ENCODE peak calls at places on chromosomes 6 and 20, in five cellular contexts. One of them, this sample, is unnamed.

GRCh38 chr6:89934685-89935366 is 40.6 kb downstream of the GJA10 start:
- DNase-seq in upper lobe of left lung: no peak
- DNase-seq in NB4: no peak
- DNase-seq in stomach: no peak
- DNase-seq in uterus: no peak
- DNase-seq in this sample: no peak

GRCh38 chr6:167685654-167686053 is 141.1 kb upstream of the AFDN start:
- DNase-seq in upper lobe of left lung: no peak
- DNase-seq in NB4: no peak
- DNase-seq in stomach: no peak
- DNase-seq in uterus: no peak
- DNase-seq in this sample: no peak

GRCh38 chr20:44886828-44887227 is 1.3 kb downstream of the YWHAB start:
- DNase-seq in upper lobe of left lung: no peak
- DNase-seq in NB4: no peak
- DNase-seq in stomach: no peak
- DNase-seq in uterus: no peak
- DNase-seq in this sample: no peak

GRCh38 chr20:21505810-21506530 is 7.9 kb downstream of the NKX2-2 start:
- DNase-seq in upper lobe of left lung: peak; percentile 94
- DNase-seq in NB4: peak; percentile 35
- DNase-seq in stomach: peak; percentile 53
- DNase-seq in uterus: no peak
- DNase-seq in this sample: no peak

GRCh38 chr6:100464910-100465700 is at the start of gene SIM1:
- DNase-seq in upper lobe of left lung: peak; percentile 86
- DNase-seq in NB4: peak; percentile 77
- DNase-seq in stomach: no peak
- DNase-seq in uterus: no peak
- DNase-seq in this sample: no peak

GRCh38 chr20:37991506-37992302 is 41.6 kb downstream of the TTI1 start:
- DNase-seq in upper lobe of left lung: no peak
- DNase-seq in NB4: peak; percentile 9
- DNase-seq in stomach: no peak
- DNase-seq in uterus: no peak
- DNase-seq in this sample: no peak

GRCh38 chr6:83758533-83758932 is 49.6 kb upstream of the SNAP91 start:
- DNase-seq in upper lobe of left lung: no peak
- DNase-seq in NB4: no peak
- DNase-seq in stomach: no peak
- DNase-seq in uterus: no peak
- DNase-seq in this sample: no peak

GRCh38 chr20:53677447-53678314 is 84.0 kb upstream of the ZNF217 start:
- DNase-seq in upper lobe of left lung: peak; percentile 62
- DNase-seq in NB4: peak; percentile 97
- DNase-seq in stomach: peak; percentile 47
- DNase-seq in uterus: peak; percentile 22
- DNase-seq in this sample: no peak

GRCh38 chr20:40668449-40669228 is 20.4 kb downstream of the MAFB start:
- DNase-seq in upper lobe of left lung: no peak
- DNase-seq in NB4: no peak
- DNase-seq in stomach: no peak
- DNase-seq in uterus: no peak
- DNase-seq in this sample: no peak

GRCh38 chr6:166611631-166612030 is 15.4 kb downstream of the RPS6KA2 start:
- DNase-seq in upper lobe of left lung: no peak
- DNase-seq in NB4: no peak
- DNase-seq in stomach: no peak
- DNase-seq in uterus: no peak
- DNase-seq in this sample: no peak

GRCh38 chr20:45372646-45373352 is 5.3 kb downstream of the TP53TG5 start:
- DNase-seq in upper lobe of left lung: peak; percentile 82
- DNase-seq in NB4: no peak
- DNase-seq in stomach: no peak
- DNase-seq in uterus: peak; percentile 50
- DNase-seq in this sample: no peak

GRCh38 chr20:19867940-19868371 is 109.9 kb downstream of the RIN2 start:
- DNase-seq in upper lobe of left lung: peak; percentile 32
- DNase-seq in NB4: peak; percentile 93
- DNase-seq in stomach: no peak
- DNase-seq in uterus: no peak
- DNase-seq in this sample: no peak

GRCh38 chr20:58054082-58054481 is 174.4 kb downstream of the ANKRD60 start:
- DNase-seq in upper lobe of left lung: no peak
- DNase-seq in NB4: no peak
- DNase-seq in stomach: no peak
- DNase-seq in uterus: no peak
- DNase-seq in this sample: no peak

GRCh38 chr6:12279322-12280098 is 10.7 kb upstream of the EDN1 start:
- DNase-seq in upper lobe of left lung: no peak
- DNase-seq in NB4: no peak
- DNase-seq in stomach: no peak
- DNase-seq in uterus: no peak
- DNase-seq in this sample: no peak

GRCh38 chr20:4160761-4161305 is 145.5 kb upstream of the RNF24 start:
- DNase-seq in upper lobe of left lung: peak; percentile 80
- DNase-seq in NB4: no peak
- DNase-seq in stomach: no peak
- DNase-seq in uterus: no peak
- DNase-seq in this sample: no peak

GRCh38 chr6:32837651-32838113 is 857 bp downstream of the TAP2 start:
- DNase-seq in upper lobe of left lung: peak; percentile 66
- DNase-seq in NB4: peak; percentile 30
- DNase-seq in stomach: no peak
- DNase-seq in uterus: no peak
- DNase-seq in this sample: peak; percentile 23

GRCh38 chr20:6295477-6296256 is 172.8 kb upstream of the FERMT1 start:
- DNase-seq in upper lobe of left lung: no peak
- DNase-seq in NB4: no peak
- DNase-seq in stomach: no peak
- DNase-seq in uterus: no peak
- DNase-seq in this sample: no peak

GRCh38 chr6:13765570-13765969 is 48.8 kb downstream of the MCUR1 start:
- DNase-seq in upper lobe of left lung: no peak
- DNase-seq in NB4: peak; percentile 20
- DNase-seq in stomach: no peak
- DNase-seq in uterus: no peak
- DNase-seq in this sample: no peak

GRCh38 chr6:145813285-145814034 is 1.1 kb downstream of the FBXO30 start:
- DNase-seq in upper lobe of left lung: no peak
- DNase-seq in NB4: peak; percentile 71
- DNase-seq in stomach: no peak
- DNase-seq in uterus: no peak
- DNase-seq in this sample: no peak

GRCh38 chr20:25057234-25058050 is 497 bp downstream of the ACSS1 start:
- DNase-seq in upper lobe of left lung: peak; percentile 94
- DNase-seq in NB4: peak; percentile 79
- DNase-seq in stomach: peak; percentile 86
- DNase-seq in uterus: peak; percentile 68
- DNase-seq in this sample: no peak

GRCh38 chr6:45369870-45370269 is 7.9 kb downstream of the SUPT3H start:
- DNase-seq in upper lobe of left lung: no peak
- DNase-seq in NB4: peak; percentile 9
- DNase-seq in stomach: no peak
- DNase-seq in uterus: no peak
- DNase-seq in this sample: no peak

GRCh38 chr20:64058536-64058935 is 4.5 kb upstream of the TCEA2 start:
- DNase-seq in upper lobe of left lung: no peak
- DNase-seq in NB4: no peak
- DNase-seq in stomach: peak; percentile 48
- DNase-seq in uterus: no peak
- DNase-seq in this sample: no peak

GRCh38 chr6:3471711-3472110 is 14.9 kb upstream of the SLC22A23 start:
- DNase-seq in upper lobe of left lung: no peak
- DNase-seq in NB4: no peak
- DNase-seq in stomach: peak; percentile 39
- DNase-seq in uterus: no peak
- DNase-seq in this sample: no peak

GRCh38 chr6:111805511-111806181 is 67.6 kb downstream of the FYN start:
- DNase-seq in upper lobe of left lung: no peak
- DNase-seq in NB4: peak; percentile 62
- DNase-seq in stomach: no peak
- DNase-seq in uterus: no peak
- DNase-seq in this sample: no peak

GRCh38 chr6:136607932-136608772 is 57.9 kb upstream of the MAP7 start:
- DNase-seq in upper lobe of left lung: no peak
- DNase-seq in NB4: peak; percentile 75
- DNase-seq in stomach: peak; percentile 83
- DNase-seq in uterus: peak; percentile 33
- DNase-seq in this sample: no peak

GRCh38 chr20:64256282-64256947 is 867 bp downstream of the PCMTD2 start:
- DNase-seq in upper lobe of left lung: no peak
- DNase-seq in NB4: no peak
- DNase-seq in stomach: no peak
- DNase-seq in uterus: no peak
- DNase-seq in this sample: no peak

GRCh38 chr6:53065266-53066058 is at the start of gene FBXO9:
- DNase-seq in upper lobe of left lung: peak; percentile 95
- DNase-seq in NB4: peak; percentile 78
- DNase-seq in stomach: peak; percentile 51
- DNase-seq in uterus: peak; percentile 75
- DNase-seq in this sample: peak; percentile 75
- TF ChIP-seq POLR2A in upper lobe of left lung: peak; percentile 77
- TF ChIP-seq POLR2A in NB4: peak; percentile 73
- TF ChIP-seq POLR2A in stomach: no peak
- TF ChIP-seq POLR2A in uterus: peak; percentile 60
- TF ChIP-seq POLR2A in this sample: peak; percentile 88

GRCh38 chr6:151241853-151242252 is 2.1 kb downstream of the AKAP12 start:
- DNase-seq in upper lobe of left lung: no peak
- DNase-seq in NB4: no peak
- DNase-seq in stomach: no peak
- DNase-seq in uterus: no peak
- DNase-seq in this sample: no peak

GRCh38 chr6:151239603-151240035 is at the start of gene AKAP12:
- DNase-seq in upper lobe of left lung: peak; percentile 60
- DNase-seq in NB4: no peak
- DNase-seq in stomach: no peak
- DNase-seq in uterus: peak; percentile 68
- DNase-seq in this sample: no peak

GRCh38 chr6:151240861-151241642 is 1.3 kb downstream of the AKAP12 start:
- DNase-seq in upper lobe of left lung: peak; percentile 87
- DNase-seq in NB4: no peak
- DNase-seq in stomach: peak; percentile 36
- DNase-seq in uterus: peak; percentile 65
- DNase-seq in this sample: peak; percentile 44

GRCh38 chr6:151242420-151242841 is 2.7 kb downstream of the AKAP12 start:
- DNase-seq in upper lobe of left lung: no peak
- DNase-seq in NB4: no peak
- DNase-seq in stomach: no peak
- DNase-seq in uterus: no peak
- DNase-seq in this sample: no peak

GRCh38 chr6:151240036-151240685 is 394 bp downstream of the AKAP12 start:
- DNase-seq in upper lobe of left lung: peak; percentile 90
- DNase-seq in NB4: no peak
- DNase-seq in stomach: peak; percentile 36
- DNase-seq in uterus: peak; percentile 85
- DNase-seq in this sample: peak; percentile 43
- TF ChIP-seq POLR2A in upper lobe of left lung: peak; percentile 48
- TF ChIP-seq POLR2A in NB4: no peak
- TF ChIP-seq POLR2A in stomach: no peak
- TF ChIP-seq POLR2A in uterus: peak; percentile 75
- TF ChIP-seq POLR2A in this sample: peak; percentile 39

GRCh38 chr6:44261581-44261980 is 3.8 kb downstream of the NFKBIE start:
- DNase-seq in upper lobe of left lung: peak; percentile 53
- DNase-seq in NB4: no peak
- DNase-seq in stomach: no peak
- DNase-seq in uterus: no peak
- DNase-seq in this sample: no peak

GRCh38 chr6:44262467-44263356 is 2.6 kb downstream of the NFKBIE start:
- DNase-seq in upper lobe of left lung: no peak
- DNase-seq in NB4: no peak
- DNase-seq in stomach: no peak
- DNase-seq in uterus: no peak
- DNase-seq in this sample: no peak

GRCh38 chr6:44264154-44265002 is 973 bp downstream of the NFKBIE start:
- DNase-seq in upper lobe of left lung: peak; percentile 26
- DNase-seq in NB4: peak; percentile 95
- DNase-seq in stomach: peak; percentile 56
- DNase-seq in uterus: no peak
- DNase-seq in this sample: no peak

GRCh38 chr6:44265003-44265842 is at the start of gene NFKBIE:
- DNase-seq in upper lobe of left lung: peak; percentile 99
- DNase-seq in NB4: peak; percentile 90
- DNase-seq in stomach: peak; percentile 97
- DNase-seq in uterus: peak; percentile 96
- DNase-seq in this sample: peak; percentile 100

DNA sequence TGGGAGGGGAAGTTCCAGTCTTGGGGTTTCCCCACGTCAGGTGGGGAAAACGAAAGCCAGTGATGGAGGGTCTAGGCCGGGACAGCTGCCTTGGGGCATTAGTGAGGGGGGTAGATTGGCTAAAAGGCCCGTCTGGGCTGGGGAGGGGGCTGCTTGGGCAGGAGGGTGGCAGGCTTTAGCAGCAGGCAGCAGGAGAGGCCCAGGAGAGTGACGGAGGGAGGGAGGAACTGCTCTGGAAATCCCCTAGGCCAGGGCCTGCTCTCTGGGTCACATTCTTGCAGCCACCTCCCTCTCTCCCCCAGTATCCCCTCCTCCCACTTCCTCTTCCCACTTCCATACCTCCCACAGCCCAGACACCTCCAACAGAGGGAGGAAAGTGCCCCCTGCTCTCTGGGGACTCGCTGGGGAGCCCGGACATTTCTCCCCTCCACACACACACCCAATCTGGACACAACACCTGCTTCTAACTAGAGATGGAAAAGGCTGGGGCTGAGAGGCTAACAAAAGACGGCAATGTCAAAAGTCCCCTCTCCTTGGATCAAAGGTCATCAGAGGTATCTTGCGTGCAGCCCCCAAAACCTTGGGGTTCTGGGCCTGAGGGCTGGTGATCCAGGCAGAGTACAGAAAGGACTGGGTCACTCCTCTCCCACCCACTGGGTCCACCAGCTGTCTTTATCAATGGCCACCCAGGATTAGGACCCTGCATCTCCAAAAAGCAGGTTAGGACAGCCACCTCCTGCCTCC is 1.8 kb downstream of the NFKBIE start:
- DNase-seq in upper lobe of left lung: peak; percentile 21
- DNase-seq in NB4: peak; percentile 80
- DNase-seq in stomach: no peak
- DNase-seq in uterus: no peak
- DNase-seq in this sample: no peak
- TF ChIP-seq POLR2A in upper lobe of left lung: peak; percentile 12
- TF ChIP-seq POLR2A in NB4: no peak
- TF ChIP-seq POLR2A in stomach: no peak
- TF ChIP-seq POLR2A in uterus: no peak
- TF ChIP-seq POLR2A in this sample: no peak

GRCh38 chr6:144063744-144064401 is 31.5 kb downstream of the SF3B5 start:
- DNase-seq in upper lobe of left lung: peak; percentile 98
- DNase-seq in NB4: peak; percentile 95
- DNase-seq in stomach: peak; percentile 93
- DNase-seq in uterus: peak; percentile 54
- DNase-seq in this sample: peak; percentile 23
- TF ChIP-seq POLR2A in upper lobe of left lung: peak; percentile 97
- TF ChIP-seq POLR2A in NB4: peak; percentile 74
- TF ChIP-seq POLR2A in stomach: peak; percentile 61
- TF ChIP-seq POLR2A in uterus: peak; percentile 57
- TF ChIP-seq POLR2A in this sample: peak; percentile 16

GRCh38 chr6:26223677-26224546 is 136.7 kb downstream of the HFE start:
- DNase-seq in upper lobe of left lung: no peak
- DNase-seq in NB4: peak; percentile 72
- DNase-seq in stomach: peak; percentile 75
- DNase-seq in uterus: peak; percentile 56
- DNase-seq in this sample: peak; percentile 30
- TF ChIP-seq POLR2A in upper lobe of left lung: peak; percentile 74
- TF ChIP-seq POLR2A in NB4: no peak
- TF ChIP-seq POLR2A in stomach: no peak
- TF ChIP-seq POLR2A in uterus: peak; percentile 72
- TF ChIP-seq POLR2A in this sample: no peak

GRCh38 chr6:29627762-29628418 is 5.1 kb downstream of the GABBR1 start:
- DNase-seq in upper lobe of left lung: peak; percentile 91
- DNase-seq in NB4: peak; percentile 16
- DNase-seq in stomach: peak; percentile 52
- DNase-seq in uterus: peak; percentile 85
- DNase-seq in this sample: peak; percentile 81
- TF ChIP-seq POLR2A in upper lobe of left lung: peak; percentile 34
- TF ChIP-seq POLR2A in NB4: no peak
- TF ChIP-seq POLR2A in stomach: no peak
- TF ChIP-seq POLR2A in uterus: peak; percentile 91
- TF ChIP-seq POLR2A in this sample: peak; percentile 93